ENCODE peak calls at places on chromosomes 3 and 15, in seven cellular contexts. One of them, this sample, is unnamed.

GRCh38 chr3:108509263-108509662 is 1.1 kb downstream of the MYH15 start:
- DNase-seq in M059J: no peak
- DNase-seq in stimulated activated CD8-positive, alpha-beta memory T cell treated with anti-CD3 and anti-CD28 coated beads, Interleukin-15, amount 100 ng/mL, for 1 hour: no peak
- DNase-seq in coronary artery: no peak
- DNase-seq in HuH-7: no peak
- DNase-seq in activated T-cell treated with anti-CD3 and anti-CD28 coated beads for 4 hours: no peak
- DNase-seq in NCI-H1092: peak
- DNase-seq in this sample: no peak

GRCh38 chr3:74537857-74538256 is 76.6 kb downstream of the CNTN3 start:
- DNase-seq in stimulated activated CD8-positive, alpha-beta memory T cell treated with anti-CD3 and anti-CD28 coated beads, Interleukin-15, amount 100 ng/mL, for 1 hour: no peak
- DNase-seq in NCI-H1092: no peak
- DNase-seq in activated T-cell treated with anti-CD3 and anti-CD28 coated beads for 4 hours: no peak
- DNase-seq in HuH-7: no peak
- DNase-seq in coronary artery: no peak
- DNase-seq in M059J: no peak
- DNase-seq in this sample: no peak

GRCh38 chr3:194316918-194317317 is 34.2 kb downstream of the CPN2 start:
- DNase-seq in HuH-7: no peak
- DNase-seq in M059J: no peak
- DNase-seq in coronary artery: no peak
- DNase-seq in activated T-cell treated with anti-CD3 and anti-CD28 coated beads for 4 hours: no peak
- DNase-seq in NCI-H1092: no peak
- DNase-seq in stimulated activated CD8-positive, alpha-beta memory T cell treated with anti-CD3 and anti-CD28 coated beads, Interleukin-15, amount 100 ng/mL, for 1 hour: no peak
- DNase-seq in this sample: no peak

GRCh38 chr3:195015021-195015420 is 255.9 kb downstream of the XXYLT1 start:
- DNase-seq in HuH-7: no peak
- DNase-seq in stimulated activated CD8-positive, alpha-beta memory T cell treated with anti-CD3 and anti-CD28 coated beads, Interleukin-15, amount 100 ng/mL, for 1 hour: no peak
- DNase-seq in M059J: peak
- DNase-seq in NCI-H1092: no peak
- DNase-seq in activated T-cell treated with anti-CD3 and anti-CD28 coated beads for 4 hours: no peak
- DNase-seq in coronary artery: peak
- DNase-seq in this sample: peak

GRCh38 chr15:43187544-43188155 is 2.4 kb downstream of the CCNDBP1 start:
- DNase-seq in stimulated activated CD8-positive, alpha-beta memory T cell treated with anti-CD3 and anti-CD28 coated beads, Interleukin-15, amount 100 ng/mL, for 1 hour: no peak
- DNase-seq in M059J: peak
- DNase-seq in coronary artery: no peak
- DNase-seq in HuH-7: no peak
- DNase-seq in activated T-cell treated with anti-CD3 and anti-CD28 coated beads for 4 hours: no peak
- DNase-seq in NCI-H1092: peak
- DNase-seq in this sample: peak

GRCh38 chr3:66261318-66261717 is 40.5 kb downstream of the SLC25A26 start:
- DNase-seq in HuH-7: no peak
- DNase-seq in activated T-cell treated with anti-CD3 and anti-CD28 coated beads for 4 hours: no peak
- DNase-seq in NCI-H1092: no peak
- DNase-seq in coronary artery: no peak
- DNase-seq in stimulated activated CD8-positive, alpha-beta memory T cell treated with anti-CD3 and anti-CD28 coated beads, Interleukin-15, amount 100 ng/mL, for 1 hour: no peak
- DNase-seq in M059J: peak
- DNase-seq in this sample: peak

GRCh38 chr3:172595648-172596393 is 72.6 kb upstream of the TNFSF10 start:
- DNase-seq in NCI-H1092: no peak
- DNase-seq in M059J: peak
- DNase-seq in stimulated activated CD8-positive, alpha-beta memory T cell treated with anti-CD3 and anti-CD28 coated beads, Interleukin-15, amount 100 ng/mL, for 1 hour: no peak
- DNase-seq in coronary artery: no peak
- DNase-seq in HuH-7: no peak
- DNase-seq in activated T-cell treated with anti-CD3 and anti-CD28 coated beads for 4 hours: peak
- DNase-seq in this sample: peak

GRCh38 chr15:88890495-88890894 is 4.8 kb downstream of the HAPLN3 start:
- DNase-seq in coronary artery: no peak
- DNase-seq in stimulated activated CD8-positive, alpha-beta memory T cell treated with anti-CD3 and anti-CD28 coated beads, Interleukin-15, amount 100 ng/mL, for 1 hour: no peak
- DNase-seq in HuH-7: no peak
- DNase-seq in M059J: peak
- DNase-seq in NCI-H1092: no peak
- DNase-seq in activated T-cell treated with anti-CD3 and anti-CD28 coated beads for 4 hours: no peak
- DNase-seq in this sample: peak

GRCh38 chr15:44489464-44489863 is 47.5 kb upstream of the EIF3J start:
- DNase-seq in coronary artery: no peak
- DNase-seq in HuH-7: no peak
- DNase-seq in stimulated activated CD8-positive, alpha-beta memory T cell treated with anti-CD3 and anti-CD28 coated beads, Interleukin-15, amount 100 ng/mL, for 1 hour: no peak
- DNase-seq in M059J: peak
- DNase-seq in NCI-H1092: no peak
- DNase-seq in activated T-cell treated with anti-CD3 and anti-CD28 coated beads for 4 hours: no peak
- DNase-seq in this sample: peak

GRCh38 chr15:39852237-39852636 is 67.8 kb downstream of the GPR176 start:
- DNase-seq in stimulated activated CD8-positive, alpha-beta memory T cell treated with anti-CD3 and anti-CD28 coated beads, Interleukin-15, amount 100 ng/mL, for 1 hour: no peak
- DNase-seq in activated T-cell treated with anti-CD3 and anti-CD28 coated beads for 4 hours: no peak
- DNase-seq in HuH-7: no peak
- DNase-seq in NCI-H1092: no peak
- DNase-seq in M059J: peak
- DNase-seq in coronary artery: no peak
- DNase-seq in this sample: peak

GRCh38 chr3:15562560-15562959 is 38.8 kb downstream of the HACL1 start:
- DNase-seq in activated T-cell treated with anti-CD3 and anti-CD28 coated beads for 4 hours: no peak
- DNase-seq in NCI-H1092: no peak
- DNase-seq in M059J: no peak
- DNase-seq in stimulated activated CD8-positive, alpha-beta memory T cell treated with anti-CD3 and anti-CD28 coated beads, Interleukin-15, amount 100 ng/mL, for 1 hour: no peak
- DNase-seq in coronary artery: no peak
- DNase-seq in HuH-7: no peak
- DNase-seq in this sample: no peak

GRCh38 chr3:187406927-187407326 is 38.7 kb downstream of the RTP4 start:
- DNase-seq in coronary artery: no peak
- DNase-seq in NCI-H1092: no peak
- DNase-seq in activated T-cell treated with anti-CD3 and anti-CD28 coated beads for 4 hours: no peak
- DNase-seq in HuH-7: no peak
- DNase-seq in M059J: peak
- DNase-seq in stimulated activated CD8-positive, alpha-beta memory T cell treated with anti-CD3 and anti-CD28 coated beads, Interleukin-15, amount 100 ng/mL, for 1 hour: no peak
- DNase-seq in this sample: peak

GRCh38 chr3:150958694-150959093 is 13.8 kb downstream of the CLRN1 start:
- DNase-seq in HuH-7: no peak
- DNase-seq in coronary artery: no peak
- DNase-seq in stimulated activated CD8-positive, alpha-beta memory T cell treated with anti-CD3 and anti-CD28 coated beads, Interleukin-15, amount 100 ng/mL, for 1 hour: no peak
- DNase-seq in M059J: no peak
- DNase-seq in NCI-H1092: no peak
- DNase-seq in activated T-cell treated with anti-CD3 and anti-CD28 coated beads for 4 hours: no peak
- DNase-seq in this sample: no peak

GRCh38 chr15:83046558-83047127 is 20.4 kb downstream of the BTBD1 start:
- DNase-seq in stimulated activated CD8-positive, alpha-beta memory T cell treated with anti-CD3 and anti-CD28 coated beads, Interleukin-15, amount 100 ng/mL, for 1 hour: no peak
- DNase-seq in coronary artery: no peak
- DNase-seq in M059J: peak
- DNase-seq in HuH-7: no peak
- DNase-seq in activated T-cell treated with anti-CD3 and anti-CD28 coated beads for 4 hours: no peak
- DNase-seq in NCI-H1092: no peak
- DNase-seq in this sample: peak

GRCh38 chr15:68384451-68385239 is 47.3 kb downstream of the ITGA11 start:
- DNase-seq in coronary artery: peak
- DNase-seq in NCI-H1092: no peak
- DNase-seq in activated T-cell treated with anti-CD3 and anti-CD28 coated beads for 4 hours: no peak
- DNase-seq in M059J: peak
- DNase-seq in HuH-7: no peak
- DNase-seq in stimulated activated CD8-positive, alpha-beta memory T cell treated with anti-CD3 and anti-CD28 coated beads, Interleukin-15, amount 100 ng/mL, for 1 hour: no peak
- DNase-seq in this sample: peak

GRCh38 chr3:196268270-196269163 is 19.0 kb downstream of the PCYT1A start:
- DNase-seq in M059J: peak
- DNase-seq in activated T-cell treated with anti-CD3 and anti-CD28 coated beads for 4 hours: no peak
- DNase-seq in stimulated activated CD8-positive, alpha-beta memory T cell treated with anti-CD3 and anti-CD28 coated beads, Interleukin-15, amount 100 ng/mL, for 1 hour: no peak
- DNase-seq in HuH-7: no peak
- DNase-seq in coronary artery: no peak
- DNase-seq in NCI-H1092: no peak
- DNase-seq in this sample: peak

GRCh38 chr3:13069495-13069894 is 3.7 kb downstream of the IQSEC1 start:
- DNase-seq in HuH-7: no peak
- DNase-seq in coronary artery: no peak
- DNase-seq in M059J: no peak
- DNase-seq in NCI-H1092: no peak
- DNase-seq in stimulated activated CD8-positive, alpha-beta memory T cell treated with anti-CD3 and anti-CD28 coated beads, Interleukin-15, amount 100 ng/mL, for 1 hour: peak
- DNase-seq in activated T-cell treated with anti-CD3 and anti-CD28 coated beads for 4 hours: peak
- DNase-seq in this sample: no peak

GRCh38 chr3:143000525-143000924 is 845 bp upstream of the U2SURP start:
- DNase-seq in activated T-cell treated with anti-CD3 and anti-CD28 coated beads for 4 hours: no peak
- DNase-seq in stimulated activated CD8-positive, alpha-beta memory T cell treated with anti-CD3 and anti-CD28 coated beads, Interleukin-15, amount 100 ng/mL, for 1 hour: no peak
- DNase-seq in M059J: peak
- DNase-seq in coronary artery: no peak
- DNase-seq in NCI-H1092: no peak
- DNase-seq in HuH-7: no peak
- DNase-seq in this sample: peak

This sample was measured in astrocyte.